ENCODE peak calls at places on chromosomes 7 and 10, in ten cellular contexts. U, C, Q, B, P, L, Z, X, J and O are unnamed samples.
A peak's percentile ranks its signal among the peaks of the same experiment; 100 is the strongest.

GRCh38 chr10:122375761-122376160 is 1.3 kb downstream of the PLEKHA1 start:
- DNase-seq in X (no peak), L (no peak), Q (no peak), J (no peak), Z (no peak), C (no peak), P (no peak), U (no peak), B (no peak), O (no peak)

GRCh38 chr10:5683065-5683464 is 1.6 kb upstream of the TASOR2 start:
- DNase-seq in C (no peak), P (no peak), Z (no peak), B (no peak), X (no peak), L (no peak), U (no peak), Q (peak; percentile 6), J (no peak), O (no peak)

GRCh38 chr7:81161459-81162075 is 242.7 kb upstream of the SEMA3C start:
- DNase-seq in B (no peak), Z (peak; percentile 92), X (peak; percentile 94), L (peak; percentile 23), U (no peak), C (no peak), P (peak; percentile 96), Q (peak; percentile 95), J (peak; percentile 98), O (peak; percentile 97)

GRCh38 chr7:141665208-141666035 is 36.5 kb downstream of the DENND11 start:
- DNase-seq in J (no peak), P (no peak), Q (no peak), L (no peak), X (no peak), Z (no peak), U (no peak), C (no peak), B (no peak), O (no peak)

GRCh38 chr7:39987641-39988347 is 37.7 kb downstream of the CDK13 start:
- DNase-seq in L (no peak), Z (no peak), B (no peak), X (no peak), U (no peak), C (no peak), Q (no peak), J (no peak), P (no peak), O (no peak)

GRCh38 chr7:134165266-134165665 is 38.1 kb downstream of the LRGUK start:
- DNase-seq in L (no peak), U (no peak), X (no peak), B (no peak), P (no peak), C (no peak), J (no peak), Q (no peak), Z (no peak), O (no peak)

GRCh38 chr7:126689037-126689436 is 563.7 kb downstream of the GRM8 start:
- DNase-seq in U (no peak), Q (no peak), X (peak; percentile 82), Z (peak; percentile 8), B (no peak), P (peak; percentile 82), L (no peak), C (no peak), J (no peak), O (no peak)

GRCh38 chr10:47277352-47278151 is 22.4 kb upstream of the GDF10 start:
- DNase-seq in C (no peak), Z (no peak), J (no peak), Q (no peak), U (no peak), B (no peak), P (no peak), X (no peak), L (no peak), O (no peak)

GRCh38 chr7:151440799-151441443 is 980 bp upstream of the CRYGN start:
- DNase-seq in P (peak; percentile 42), J (peak; percentile 42), U (no peak), Q (peak; percentile 14), X (no peak), C (no peak), Z (peak; percentile 18), L (no peak), B (no peak), O (peak; percentile 44)
- H3K4me3 ChIP-seq in P (no peak overlapping the region), J (no peak overlapping the region), U (no peak overlapping the region), Q (no peak overlapping the region), X (no peak overlapping the region), C (no peak overlapping the region), Z (no peak overlapping the region), L (no peak overlapping the region), B (no peak overlapping the region), O (no peak overlapping the region)

GRCh38 chr10:44961931-44962750 is 2.5 kb downstream of the RASSF4 start:
- DNase-seq in C (no peak), B (no peak), X (no peak), U (no peak), Q (no peak), Z (no peak), L (no peak), J (no peak), P (no peak), O (no peak)
- H3K4me3 ChIP-seq in C (no peak overlapping the region), B (peak overlapping the region; percentile 21), X (no peak overlapping the region), U (peak overlapping the region; percentile 93), Q (no peak overlapping the region), Z (no peak overlapping the region), L (no peak overlapping the region), J (no peak overlapping the region), P (no peak overlapping the region), O (no peak overlapping the region)

DNA sequence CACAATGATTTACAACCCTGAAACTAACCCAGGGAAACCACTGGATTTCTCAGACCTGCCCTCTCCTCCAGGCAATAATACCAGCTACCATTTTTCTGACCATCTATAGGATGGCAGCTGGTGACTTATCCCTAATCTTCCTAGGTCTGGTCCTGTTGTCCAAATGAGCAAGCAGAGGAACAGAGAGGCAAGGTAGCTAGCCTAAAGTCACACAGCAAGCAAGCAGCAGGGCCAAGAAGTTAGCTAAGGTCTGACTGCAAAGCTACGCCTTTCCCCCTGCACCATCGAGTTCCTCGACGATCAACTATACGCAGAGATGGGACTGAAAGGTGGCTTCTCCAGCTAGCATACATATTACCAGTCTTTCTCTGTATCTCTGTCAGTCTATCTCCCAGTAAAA is 25.3 kb downstream of the ATXN7L1 start:
- DNase-seq in C (no peak), J (no peak), P (no peak), B (no peak), L (no peak), U (no peak), Z (no peak), X (no peak), Q (no peak), O (no peak)
- H3K4me3 ChIP-seq in C (no peak overlapping the region), J (no peak overlapping the region), P (no peak overlapping the region), B (no peak overlapping the region), L (no peak overlapping the region), U (no peak overlapping the region), Z (no peak overlapping the region), X (no peak overlapping the region), Q (no peak overlapping the region), O (no peak overlapping the region)

GRCh38 chr7:4726051-4726450 is 44.0 kb downstream of the FOXK1 start:
- DNase-seq in C (no peak), X (peak; percentile 50), P (peak; percentile 26), L (no peak), J (no peak), Z (no peak), U (no peak), B (no peak), Q (peak; percentile 15), O (peak; percentile 44)

GRCh38 chr7:4726568-4726967 is 44.5 kb downstream of the FOXK1 start:
- DNase-seq in L (no peak), C (no peak), X (no peak), J (no peak), B (no peak), Q (no peak), Z (no peak), U (no peak), P (no peak), O (no peak)

GRCh38 chr7:4722960-4723359 is 40.9 kb downstream of the FOXK1 start:
- DNase-seq in C (no peak), U (no peak), J (no peak), L (no peak), X (no peak), P (no peak), Q (no peak), B (no peak), Z (no peak), O (no peak)

GRCh38 chr7:4724648-4725013 is 42.5 kb downstream of the FOXK1 start:
- DNase-seq in J (peak; percentile 59), Z (peak; percentile 52), U (no peak), B (peak; percentile 38), L (no peak), C (no peak), X (peak; percentile 67), Q (peak; percentile 50), P (peak; percentile 36), O (peak; percentile 54)

DNA sequence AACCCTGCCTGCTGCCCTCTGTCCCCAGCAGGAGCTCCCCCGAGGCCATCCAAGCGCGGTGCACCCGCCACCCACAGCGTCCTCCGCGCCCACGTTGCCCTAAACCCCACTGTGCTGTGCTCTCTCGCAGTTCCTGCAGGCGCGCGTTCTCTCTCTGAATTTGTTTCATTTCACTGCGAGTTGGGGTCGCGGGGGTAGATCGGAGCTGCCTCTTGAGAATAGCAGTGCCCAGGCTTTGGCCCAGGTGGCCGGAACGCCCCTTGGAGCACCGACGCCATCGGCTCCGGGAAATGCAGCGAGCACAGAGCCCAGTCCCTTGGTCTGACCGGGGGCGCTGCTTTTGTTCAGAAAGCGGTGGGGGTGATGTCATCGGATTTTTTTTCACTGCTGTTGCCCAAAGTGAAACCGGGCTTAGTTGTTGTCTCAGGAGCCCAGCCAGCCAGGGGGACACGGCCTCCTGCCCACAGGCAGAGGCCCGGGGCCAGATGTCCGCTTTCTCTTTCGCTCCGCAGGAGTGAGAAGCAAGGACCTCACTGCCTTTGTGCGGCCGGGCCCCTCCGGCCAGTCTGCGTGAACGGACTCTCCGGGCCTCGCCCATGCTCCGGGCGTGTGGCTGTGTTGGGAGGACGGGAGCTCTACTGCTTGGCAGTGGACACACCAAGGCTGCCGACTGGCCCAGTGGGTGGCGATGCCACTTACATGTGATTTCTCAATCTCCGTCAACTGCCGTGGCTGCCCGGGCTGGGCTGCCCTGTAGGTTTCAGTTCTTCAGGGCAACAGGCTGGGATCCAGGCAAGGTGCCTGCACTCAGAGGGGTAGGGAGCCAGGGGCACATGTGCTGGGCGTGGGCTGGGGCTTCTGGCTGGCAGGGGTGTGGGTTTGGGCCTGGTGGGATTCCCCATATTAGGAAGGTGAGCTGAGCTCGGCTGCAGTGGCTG is 43.2 kb downstream of the FOXK1 start:
- DNase-seq in Z (peak; percentile 93), B (peak; percentile 88), U (peak; percentile 56), Q (peak; percentile 96), L (peak; percentile 79), C (no peak), P (peak; percentile 95), X (peak; percentile 98), J (peak; percentile 93), O (peak; percentile 94)
- H3K4me3 ChIP-seq in Z (peak overlapping the region; percentile 57), B (peak overlapping the region; percentile 75), U (peak overlapping the region; percentile 82), Q (peak overlapping the region; percentile 72), L (peak overlapping the region; percentile 69), C (peak overlapping the region; percentile 66), P (peak overlapping the region; percentile 60), X (peak overlapping the region; percentile 43), J (peak overlapping the region; percentile 49), O (peak overlapping the region; percentile 60)

GRCh38 chr10:62819521-62819920 is 3.4 kb upstream of the EGR2 start:
- DNase-seq in Q (peak; percentile 21), Z (no peak), P (peak; percentile 12), J (peak; percentile 25), B (no peak), L (no peak), C (no peak), U (no peak), X (no peak), O (no peak)
- H3K4me3 ChIP-seq in Q (no peak overlapping the region), Z (no peak overlapping the region), P (no peak overlapping the region), J (no peak overlapping the region), B (no peak overlapping the region), L (peak overlapping the region; percentile 79), C (no peak overlapping the region), U (peak overlapping the region; percentile 88), X (no peak overlapping the region), O (no peak overlapping the region)